ENCODE peak calls at places on chromosomes 6 and 20, in seven cellular contexts. L is nucleus accumbens; M is activated CD8-positive, alpha-beta memory T cell treated with anti-CD3 and anti-CD28 coated beads, Interleukin-2, amount 10 ng/mL, durations not matched to agents 7 days and 5 days; P is central memory CD8-positive, alpha-beta T cell; I is ELR; K is tibial nerve; X is activated effector memory CD4-positive, alpha-beta T cell treated with anti-CD3 and anti-CD28 coated beads, Interleukin-2, amount 50 U/mL, for 16 hours. S is an unnamed sample.

GRCh38 chr6:3769610-3770009 is 18.1 kb upstream of the PXDC1 start:
- DNase-seq in P (no peak), X (no peak), K (no peak), M (no peak), I (peak; percentile 72), L (no peak), S (no peak)

GRCh38 chr6:169086020-169086419 is 167.6 kb downstream of the THBS2 start:
- DNase-seq in K (no peak), P (no peak), I (peak; percentile 33), X (no peak), L (no peak), M (no peak), S (no peak)

GRCh38 chr20:5621305-5621704 is 128.9 kb upstream of the SHLD1 start:
- DNase-seq in X (no peak), L (peak; percentile 42), M (no peak), K (no peak), I (no peak), P (no peak), S (no peak)

GRCh38 chr6:26383624-26384417 is 913 bp downstream of the BTN2A2 start:
- DNase-seq in M (peak; percentile 48), P (no peak), I (peak; percentile 70), L (no peak), X (no peak), K (no peak), S (no peak)

GRCh38 chr6:66496659-66497058 is 789.6 kb upstream of the EYS start:
- DNase-seq in K (no peak), P (no peak), I (peak; percentile 4), L (no peak), X (no peak), M (no peak), S (no peak)

GRCh38 chr6:18477301-18477941 is 90.3 kb downstream of the RNF144B start:
- DNase-seq in M (no peak), P (no peak), L (no peak), X (no peak), K (no peak), I (peak; percentile 12), S (no peak)

GRCh38 chr6:2959909-2960719 is 11.3 kb downstream of the SERPINB6 start:
- DNase-seq in K (no peak), L (peak; percentile 22), M (no peak), P (no peak), I (peak; percentile 94), X (peak; percentile 28), S (no peak)

GRCh38 chr6:108872001-108872974 is 24.1 kb downstream of the ARMC2 start:
- DNase-seq in L (peak; percentile 13), P (no peak), I (no peak), X (peak; percentile 67), M (peak; percentile 68), K (no peak), S (no peak)

GRCh38 chr20:44582321-44583025 is at the start of gene PKIG:
- DNase-seq in L (no peak), M (no peak), X (no peak), P (no peak), I (peak; percentile 82), K (peak; percentile 36), S (no peak)

GRCh38 chr6:132936641-132937040 is 122.3 kb downstream of the RPS12 start:
- DNase-seq in X (no peak), I (no peak), K (no peak), L (no peak), M (no peak), P (no peak), S (no peak)

GRCh38 chr6:111536888-111537287 is 53.9 kb upstream of the REV3L start:
- DNase-seq in P (no peak), L (no peak), I (no peak), K (peak; percentile 45), X (no peak), M (no peak), S (no peak)

GRCh38 chr20:49420811-49421295 is 61.6 kb downstream of the KCNB1 start:
- DNase-seq in P (no peak), L (no peak), M (no peak), I (no peak), K (peak; percentile 64), X (no peak), S (no peak)

GRCh38 chr20:4924032-4924431 is 77.3 kb downstream of the SLC23A2 start:
- DNase-seq in X (no peak), P (no peak), M (no peak), I (no peak), L (no peak), K (no peak), S (no peak)

GRCh38 chr20:51496964-51497363 is 45.6 kb downstream of the NFATC2 start:
- DNase-seq in X (no peak), M (no peak), K (no peak), I (no peak), P (no peak), L (no peak), S (no peak)

GRCh38 chr20:57190536-57191265 is 75.7 kb downstream of the BMP7 start:
- DNase-seq in I (peak; percentile 73), X (no peak), L (no peak), K (no peak), M (no peak), P (no peak), S (no peak)

GRCh38 chr6:78505178-78505577 is 362.2 kb upstream of the IRAK1BP1 start:
- DNase-seq in M (no peak), L (no peak), P (no peak), X (no peak), K (no peak), I (no peak), S (no peak)

GRCh38 chr6:108164815-108165706 is 761 bp upstream of the NR2E1 start:
- DNase-seq in L (no peak), K (no peak), P (no peak), X (no peak), M (no peak), I (no peak), S (no peak)

GRCh38 chr6:30885481-30885998 is 1.2 kb downstream of the DDR1 start:
- DNase-seq in L (no peak), M (no peak), I (peak; percentile 29), P (no peak), X (peak; percentile 58), K (no peak), S (no peak)

GRCh38 chr20:11387189-11387754 is 530.4 kb upstream of the BTBD3 start:
- DNase-seq in X (no peak), K (no peak), L (no peak), M (no peak), P (no peak), I (peak; percentile 89), S (no peak)

GRCh38 chr20:11274137-11274536 is 600.3 kb upstream of the JAG1 start:
- DNase-seq in X (no peak), I (peak; percentile 60), K (peak; percentile 32), L (peak; percentile 20), P (no peak), M (no peak), S (no peak)

GRCh38 chr6:43728586-43728985 is 41.0 kb upstream of the MRPS18A start:
- DNase-seq in X (no peak), K (no peak), I (no peak), L (no peak), M (no peak), P (no peak), S (no peak)

GRCh38 chr20:32544893-32545840 is 40.0 kb downstream of the NOL4L start:
- DNase-seq in M (no peak), I (peak; percentile 48), X (no peak), K (no peak), L (no peak), P (no peak), S (no peak)

GRCh38 chr6:169720207-169720855 is 4.0 kb downstream of the PHF10 start:
- DNase-seq in L (no peak), X (no peak), M (no peak), K (no peak), P (no peak), I (no peak), S (no peak)

GRCh38 chr6:166768761-166769160 is 141.7 kb upstream of the RPS6KA2 start:
- DNase-seq in K (no peak), P (no peak), M (peak; percentile 19), X (peak; percentile 33), I (no peak), L (no peak), S (no peak)

GRCh38 chr6:53178837-53179432 is 30.3 kb upstream of the GCM1 start:
- DNase-seq in K (no peak), M (no peak), L (no peak), P (no peak), I (no peak), X (no peak), S (no peak)

GRCh38 chr20:44780226-44780625 is 30.1 kb downstream of the RIMS4 start:
- DNase-seq in P (no peak), I (peak; percentile 64), X (no peak), M (peak; percentile 68), K (no peak), L (no peak), S (no peak)

GRCh38 chr6:25637946-25638345 is 14.1 kb upstream of the SCGN start:
- DNase-seq in M (no peak), P (no peak), K (no peak), X (no peak), I (no peak), L (no peak), S (no peak)

GRCh38 chr6:126123226-126123625 is 136.9 kb downstream of the TRMT11 start:
- DNase-seq in L (no peak), M (no peak), I (no peak), K (no peak), X (no peak), P (no peak), S (no peak)

GRCh38 chr6:102389994-102390393 is 996.5 kb downstream of the GRIK2 start:
- DNase-seq in L (no peak), P (no peak), X (no peak), K (no peak), I (no peak), M (no peak), S (no peak)

GRCh38 chr20:252801-253200 is 4.7 kb upstream of the DEFB132 start:
- DNase-seq in I (no peak), M (no peak), L (no peak), X (no peak), K (no peak), P (no peak), S (no peak)

GRCh38 chr6:158043586-158044524 is 62.2 kb downstream of the SYNJ2 start:
- DNase-seq in M (no peak), K (no peak), P (no peak), L (no peak), X (peak; percentile 60), I (no peak), S (no peak)

GRCh38 chr20:58741384-58741783 is 48.8 kb downstream of the NPEPL1 start:
- DNase-seq in L (no peak), M (peak; percentile 34), X (no peak), P (no peak), I (no peak), K (no peak), S (no peak)

GRCh38 chr6:122276637-122277036 is 122.8 kb upstream of the HSF2 start:
- DNase-seq in X (no peak), K (no peak), P (no peak), L (no peak), M (no peak), I (no peak), S (no peak)

GRCh38 chr20:19750907-19751636 is 7.0 kb upstream of the RIN2 start:
- DNase-seq in P (no peak), K (no peak), I (no peak), X (no peak), M (no peak), L (no peak), S (no peak)

GRCh38 chr20:63698739-63699465 is 2.5 kb downstream of the TNFRSF6B start:
- DNase-seq in X (peak; percentile 84), I (peak; percentile 96), P (no peak), M (no peak), L (no peak), K (peak; percentile 19), S (no peak)

GRCh38 chr6:167245586-167245985 is 45.5 kb upstream of the UNC93A start:
- DNase-seq in K (no peak), I (no peak), M (no peak), X (no peak), P (no peak), L (no peak), S (no peak)

GRCh38 chr20:36852187-36852586 is 23.8 kb upstream of the TLDC2 start:
- DNase-seq in M (no peak), X (no peak), P (no peak), K (no peak), L (peak; percentile 51), I (no peak), S (no peak)

GRCh38 chr6:156590482-156590881 is 186.7 kb upstream of the ARID1B start:
- DNase-seq in M (no peak), L (no peak), P (no peak), X (no peak), K (no peak), I (no peak), S (no peak)